ENCODE peak calls at places on chromosomes 4 and X, in seven cellular contexts. W, S, L, Z, Q, D and A are unnamed samples.

GRCh38 chr4:143384381-143384994 is 47.8 kb downstream of the GAB1 start:
- DNase-seq in Z (peak), Q (peak), L (peak), W (peak), S (no peak), D (no peak), A (peak)

GRCh38 chrX:151902813-151903591 is 9.7 kb upstream of the MAGEA4 start:
- DNase-seq in Q (peak), W (peak), Z (peak), S (peak), L (no peak), D (peak), A (no peak)

GRCh38 chr4:34814266-34814665 is 1430.0 kb downstream of the ARAP2 start:
- DNase-seq in W (peak), D (no peak), S (no peak), L (no peak), Z (no peak), Q (no peak), A (no peak)

GRCh38 chrX:101676571-101676970 is 16.9 kb upstream of the ARMCX2 start:
- DNase-seq in Z (no peak), S (no peak), Q (no peak), W (no peak), D (no peak), L (no peak), A (no peak)

GRCh38 chr4:8393593-8394038 is 46.9 kb downstream of the ACOX3 start:
- DNase-seq in Z (peak), D (peak), Q (peak), W (peak), S (peak), L (peak), A (peak)

GRCh38 chr4:48588230-48588943 is 98.3 kb downstream of the ZAR1 start:
- DNase-seq in D (no peak), S (no peak), W (peak), Q (no peak), L (no peak), Z (no peak), A (no peak)

GRCh38 chr4:176451441-176451840 is 131.7 kb downstream of the SPCS3 start:
- DNase-seq in Z (no peak), S (no peak), D (no peak), L (no peak), W (no peak), Q (no peak), A (no peak)

GRCh38 chr4:55733874-55734437 is 85.6 kb upstream of the EXOC1L start:
- DNase-seq in S (peak), D (peak), L (no peak), Z (peak), W (peak), Q (peak), A (no peak)

GRCh38 chrX:123807825-123808416 is 51.9 kb upstream of the XIAP start:
- DNase-seq in L (no peak), Q (no peak), S (no peak), D (no peak), Z (no peak), W (peak), A (no peak)

GRCh38 chr4:127732623-127733199 is 2.5 kb downstream of the SLC25A31 start:
- DNase-seq in Q (no peak), D (no peak), L (no peak), W (peak), S (no peak), Z (no peak), A (no peak)

GRCh38 chr4:177250056-177250696 is 59.5 kb upstream of the NEIL3 start:
- DNase-seq in L (peak), Z (peak), D (peak), S (peak), W (peak), Q (peak), A (no peak)

GRCh38 chrX:119477812-119478232 is 9.6 kb downstream of the SLC25A5 start:
- DNase-seq in D (peak), S (peak), L (peak), Q (no peak), Z (peak), W (peak), A (no peak)

GRCh38 chrX:121755541-121755940 is 708.1 kb downstream of the GLUD2 start:
- DNase-seq in D (no peak), L (no peak), Z (no peak), S (no peak), W (peak), Q (no peak), A (no peak)

GRCh38 chrX:41718481-41719245 is 5.3 kb upstream of the GPR82 start:
- DNase-seq in D (no peak), S (no peak), Z (no peak), Q (no peak), W (no peak), L (no peak), A (no peak)

GRCh38 chr4:176236909-176237308 is 32.1 kb downstream of the ASB5 start:
- DNase-seq in L (no peak), Q (no peak), D (no peak), Z (no peak), S (no peak), W (peak), A (no peak)

GRCh38 chr4:4386736-4387392 is at the start of gene NSG1:
- DNase-seq in D (no peak), S (no peak), Z (no peak), Q (no peak), L (no peak), W (peak), A (no peak)

GRCh38 chr4:186553717-186554116 is 1.6 kb downstream of the MTNR1A start:
- DNase-seq in L (no peak), W (no peak), Q (no peak), D (peak), S (no peak), Z (no peak), A (peak)

GRCh38 chrX:48827654-48827968 is 1.3 kb downstream of the ERAS start:
- DNase-seq in D (no peak), W (no peak), Z (no peak), L (no peak), Q (no peak), S (no peak), A (no peak)

GRCh38 chrX:48824066-48824465 is 2.2 kb upstream of the ERAS start:
- DNase-seq in S (no peak), Z (no peak), D (no peak), W (no peak), L (no peak), Q (no peak), A (no peak)

GRCh38 chrX:48826876-48827653 is 752 bp downstream of the ERAS start:
- DNase-seq in D (no peak), Z (no peak), S (no peak), W (no peak), Q (no peak), L (no peak), A (no peak)

GRCh38 chrX:48829016-48829735 is 2.9 kb downstream of the ERAS start:
- DNase-seq in Z (no peak), S (no peak), D (no peak), Q (no peak), L (no peak), W (no peak), A (no peak)

DNA sequence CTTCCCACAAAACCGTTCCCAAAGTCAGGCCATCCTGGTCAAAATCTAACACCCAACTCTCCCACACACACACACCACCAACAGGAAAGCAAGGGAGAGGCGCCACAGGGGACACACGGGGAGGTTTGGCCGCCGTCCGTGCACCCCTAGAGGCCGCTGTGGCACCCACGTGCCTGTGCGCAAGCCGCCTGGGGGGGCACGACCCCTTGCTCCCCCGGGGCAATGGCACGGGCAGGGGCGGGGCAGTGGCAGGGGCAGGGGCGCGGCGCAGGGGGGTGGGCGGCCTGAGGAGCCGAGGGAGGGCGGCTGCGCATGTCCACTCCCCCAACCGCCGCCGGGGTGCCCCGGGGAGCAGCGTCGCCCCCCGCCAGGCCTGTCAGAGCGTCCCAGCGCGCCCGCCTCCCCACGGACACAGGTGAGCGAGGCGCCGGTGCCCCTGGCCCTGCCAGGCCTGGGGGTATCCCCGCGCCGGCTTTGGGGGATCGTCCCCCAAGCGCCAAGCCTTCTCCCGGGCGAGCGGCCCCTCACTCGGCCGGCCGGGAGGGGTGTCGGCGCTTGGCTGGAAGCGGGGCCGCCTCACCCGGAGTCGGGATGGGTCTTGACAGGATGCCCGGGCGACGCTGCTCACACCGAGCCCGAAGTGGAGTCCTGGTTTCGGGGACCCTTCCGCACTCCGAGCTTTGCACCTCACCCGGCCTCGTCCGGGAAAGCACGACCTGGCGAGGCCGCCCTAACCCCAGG is at the start of gene ERAS:
- DNase-seq in Q (no peak), L (no peak), D (no peak), Z (no peak), S (no peak), W (no peak), A (no peak)
- H3K4me3 ChIP-seq in Q (no peak), L (no peak), D (no peak), Z (no peak), S (no peak), W (no peak), A (no peak)

GRCh38 chr4:686371-687040 is 2.4 kb downstream of the SLC49A3 start:
- DNase-seq in S (no peak), Z (no peak), L (no peak), W (no peak), Q (no peak), D (no peak), A (peak)

GRCh38 chr4:688695-689497 is at the start of gene SLC49A3:
- DNase-seq in W (no peak), Z (no peak), D (peak), Q (no peak), S (no peak), L (no peak), A (no peak)

GRCh38 chr4:687048-687974 is 1.6 kb downstream of the SLC49A3 start:
- DNase-seq in D (peak), Q (peak), S (peak), Z (peak), L (peak), W (peak), A (peak)

GRCh38 chr4:687975-688694 is 816 bp downstream of the SLC49A3 start:
- DNase-seq in W (no peak), L (no peak), Z (no peak), D (no peak), S (no peak), Q (no peak), A (no peak)

GRCh38 chr4:689498-690122 is 659 bp upstream of the SLC49A3 start:
- DNase-seq in Q (no peak), Z (no peak), L (no peak), W (no peak), S (no peak), D (no peak), A (no peak)
- TF ChIP-seq CTCF in Q (no peak), Z (no peak), L (no peak), W (no peak), S (no peak), D (no peak), A (no peak)

GRCh38 chrX:116289592-116289991 is 119.0 kb downstream of the AGTR2 start:
- DNase-seq in L (no peak), Q (no peak), W (no peak), D (no peak), Z (no peak), S (no peak), A (no peak)

GRCh38 chrX:116281106-116281505 is 110.6 kb downstream of the AGTR2 start:
- DNase-seq in Q (no peak), L (no peak), S (no peak), D (peak), Z (no peak), W (no peak), A (no peak)

GRCh38 chrX:116278819-116279218 is 108.3 kb downstream of the AGTR2 start:
- DNase-seq in Z (no peak), D (no peak), L (no peak), S (no peak), W (no peak), Q (no peak), A (no peak)

GRCh38 chrX:116285506-116285905 is 115.0 kb downstream of the AGTR2 start:
- DNase-seq in S (no peak), W (no peak), L (no peak), Q (no peak), D (no peak), Z (no peak), A (no peak)

GRCh38 chrX:116284383-116284782 is 113.8 kb downstream of the AGTR2 start:
- DNase-seq in Q (no peak), S (no peak), D (no peak), Z (no peak), L (no peak), W (no peak), A (no peak)
- H3K4me3 ChIP-seq in Q (no peak), S (no peak), D (no peak), Z (no peak), L (no peak), W (no peak), A (no peak)

GRCh38 chr4:97987019-97987648 is 156.1 kb downstream of the STPG2 start:
- DNase-seq in Z (no peak), D (no peak), L (no peak), Q (no peak), S (no peak), W (peak), A (no peak)
- TF ChIP-seq CTCF in Z (peak), D (peak), L (no peak), Q (no peak), S (peak), W (peak), A (no peak)

GRCh38 chr4:62159306-62159705 is 959.2 kb downstream of the ADGRL3 start:
- DNase-seq in Q (no peak), S (no peak), L (no peak), D (no peak), Z (no peak), W (no peak), A (no peak)

GRCh38 chr4:62161446-62161845 is 961.3 kb downstream of the ADGRL3 start:
- DNase-seq in D (no peak), W (no peak), Z (no peak), S (no peak), Q (no peak), L (no peak), A (no peak)

GRCh38 chr4:62159876-62160275 is 959.8 kb downstream of the ADGRL3 start:
- DNase-seq in Q (no peak), S (no peak), D (no peak), L (no peak), Z (no peak), W (no peak), A (no peak)

DNA sequence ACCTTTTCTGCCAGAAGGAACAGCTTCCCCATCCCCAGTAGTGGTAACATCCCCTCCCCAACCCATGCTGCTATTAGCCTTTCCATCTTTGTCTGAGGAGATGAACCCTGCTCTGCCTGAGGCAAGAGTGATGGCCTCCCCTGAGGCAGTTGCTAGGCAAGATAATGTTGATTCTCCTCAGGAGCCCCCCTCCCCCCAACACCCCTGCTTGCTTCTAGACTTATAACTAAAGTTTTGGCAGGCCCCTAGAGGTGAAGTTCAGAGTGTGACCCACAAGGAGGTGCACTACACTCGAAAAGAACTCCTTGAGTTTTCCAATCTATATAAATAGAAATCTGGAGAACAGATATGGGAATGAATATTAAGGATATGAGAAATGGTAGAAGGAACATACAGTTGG is 962.5 kb downstream of the ADGRL3 start:
- DNase-seq in D (no peak), W (no peak), S (no peak), Q (no peak), Z (no peak), L (no peak), A (no peak)
- H3K4me3 ChIP-seq in D (no peak), W (no peak), S (no peak), Q (no peak), Z (no peak), L (no peak), A (no peak)